ENCODE peak calls at places on chromosomes 16 and 17, in nine cellular contexts. S is GM04504; E is CD4-positive, CD25-positive, alpha-beta regulatory T cell; F is IMR-90; J is H7; H is amniotic stem cell; G is SW 1271; Q is stimulated activated CD8-positive, alpha-beta memory T cell treated with anti-CD3 and anti-CD28 coated beads, Interleukin-2, amount 100 ng/mL, for 1 hour; B is activated CD8-positive, alpha-beta memory T cell treated with anti-CD3 and anti-CD28 coated beads, Interleukin-2, amount 50 U/mL, for 48 hours. L is an unnamed sample.

GRCh38 chr17:74773871-74774286 is 2.3 kb downstream of the NAT9 start:
- DNase-seq in S (no peak), J (no peak), B (no peak), G (no peak), H (no peak), Q (no peak), F (peak; percentile 55), E (no peak), L (no peak)

GRCh38 chr16:88194397-88195020 is 188.2 kb upstream of the ZNF469 start:
- DNase-seq in H (no peak), Q (no peak), E (no peak), J (peak; percentile 56), S (no peak), F (peak; percentile 22), B (no peak), G (no peak), L (peak; percentile 2)

GRCh38 chr17:78862073-78863023 is 21.7 kb upstream of the USP36 start:
- DNase-seq in F (peak; percentile 98), S (peak; percentile 97), H (peak; percentile 93), E (no peak), Q (no peak), B (no peak), G (peak; percentile 91), J (no peak), L (no peak)

GRCh38 chr17:340074-340473 is 12.5 kb downstream of the RPH3AL start:
- DNase-seq in H (no peak), J (peak; percentile 50), F (no peak), B (no peak), E (no peak), Q (no peak), S (no peak), G (no peak), L (no peak)

GRCh38 chr16:57619606-57620315 is 8.7 kb upstream of the ADGRG1 start:
- DNase-seq in S (no peak), E (no peak), G (no peak), B (no peak), H (no peak), J (peak; percentile 79), Q (no peak), F (no peak), L (no peak)

GRCh38 chr17:63700528-63701441 is 860 bp upstream of the LIMD2 start:
- DNase-seq in Q (no peak), H (no peak), G (no peak), E (peak; percentile 81), F (peak; percentile 29), B (peak; percentile 79), J (peak; percentile 94), S (no peak), L (peak; percentile 35)

GRCh38 chr17:42459256-42459982 is 741 bp downstream of the ATP6V0A1 start:
- DNase-seq in G (peak; percentile 61), F (peak; percentile 69), B (peak; percentile 65), Q (no peak), E (peak; percentile 53), S (no peak), J (peak; percentile 74), H (no peak), L (peak; percentile 56)

GRCh38 chr16:22117666-22118065 is 25.3 kb downstream of the VWA3A start:
- DNase-seq in Q (no peak), B (no peak), F (no peak), J (no peak), E (no peak), G (no peak), S (no peak), H (no peak), L (no peak)

GRCh38 chr17:80942360-80943345 is 49.0 kb upstream of the CHMP6 start:
- DNase-seq in F (peak; percentile 82), E (no peak), S (peak; percentile 82), G (no peak), H (no peak), J (no peak), Q (no peak), B (no peak), L (peak; percentile 45)

GRCh38 chr17:80195671-80196529 is 24.2 kb downstream of the SGSH start:
- DNase-seq in S (no peak), Q (peak; percentile 48), E (peak; percentile 49), J (peak; percentile 89), G (peak; percentile 6), H (no peak), B (peak; percentile 86), F (no peak), L (no peak)

GRCh38 chr17:73902416-73903181 is 258.4 kb upstream of the SDK2 start:
- DNase-seq in G (no peak), H (no peak), B (no peak), E (no peak), F (no peak), S (no peak), J (peak; percentile 77), Q (no peak), L (no peak)

GRCh38 chr16:82011199-82011641 is at the start of gene SDR42E1:
- DNase-seq in H (no peak), F (no peak), S (no peak), E (peak; percentile 82), J (no peak), B (peak; percentile 78), G (no peak), Q (peak; percentile 44), L (no peak)

GRCh38 chr17:50128441-50129302 is 1.3 kb downstream of the SAMD14 start:
- DNase-seq in S (no peak), G (no peak), B (no peak), H (no peak), F (peak; percentile 18), Q (no peak), E (no peak), J (peak; percentile 83), L (no peak)

GRCh38 chr17:42846594-42847280 is 2.4 kb downstream of the AOC2 start:
- DNase-seq in G (no peak), F (peak; percentile 29), E (no peak), S (no peak), B (no peak), Q (no peak), J (no peak), H (no peak), L (no peak)

GRCh38 chr16:77816293-77816692 is 27.9 kb downstream of the VAT1L start:
- DNase-seq in G (no peak), S (no peak), J (no peak), H (no peak), F (peak; percentile 81), Q (no peak), B (no peak), E (no peak), L (no peak)

GRCh38 chr17:39151680-39152058 is 232 bp upstream of the PLXDC1 start:
- DNase-seq in B (peak; percentile 66), F (no peak), G (no peak), Q (no peak), H (no peak), E (no peak), J (no peak), S (no peak), L (no peak)

GRCh38 chr17:63116967-63117366 is 150.9 kb downstream of the TANC2 start:
- DNase-seq in Q (no peak), S (no peak), J (peak; percentile 10), F (peak; percentile 77), B (no peak), H (no peak), G (no peak), E (no peak), L (no peak)

GRCh38 chr17:47841488-47842308 is 625 bp upstream of the SCRN2 start:
- DNase-seq in J (no peak), G (no peak), F (no peak), H (no peak), B (no peak), Q (no peak), S (no peak), E (peak; percentile 45), L (no peak)

GRCh38 chr16:66459878-66460277 is 32.8 kb downstream of the BEAN1 start:
- DNase-seq in G (no peak), J (peak; percentile 89), H (no peak), F (no peak), S (no peak), E (no peak), Q (no peak), B (no peak), L (no peak)

GRCh38 chr16:64339052-64339770 is 782.7 kb downstream of the CDH11 start:
- DNase-seq in S (peak; percentile 86), J (no peak), B (no peak), G (no peak), Q (no peak), E (no peak), H (no peak), F (peak; percentile 79), L (no peak)

GRCh38 chr17:68205251-68205807 is 42.5 kb upstream of the AMZ2 start:
- DNase-seq in S (peak; percentile 64), J (peak; percentile 93), F (peak; percentile 82), E (peak; percentile 94), G (peak; percentile 85), H (peak; percentile 80), B (peak; percentile 96), Q (peak; percentile 88), L (peak; percentile 86)

GRCh38 chr17:56148333-56148732 is 4.9 kb upstream of the ANKFN1 start:
- DNase-seq in J (no peak), E (no peak), H (no peak), F (no peak), G (no peak), B (no peak), Q (no peak), S (no peak), L (no peak)

GRCh38 chr17:44074231-44074910 is 3.8 kb downstream of the G6PC3 start:
- DNase-seq in E (no peak), F (peak; percentile 39), Q (no peak), J (no peak), H (no peak), S (no peak), G (no peak), B (no peak), L (no peak)

GRCh38 chr16:87459027-87459426 is 33.8 kb downstream of the ZCCHC14 start:
- DNase-seq in B (no peak), Q (no peak), H (no peak), G (no peak), S (no peak), F (no peak), E (no peak), J (no peak), L (no peak)

GRCh38 chr16:31181102-31181830 is 1.3 kb downstream of the FUS start:
- DNase-seq in H (no peak), B (peak; percentile 69), S (no peak), G (peak; percentile 53), F (peak; percentile 44), Q (no peak), E (peak; percentile 50), J (no peak), L (no peak)

GRCh38 chr17:38579934-38580333 is 25.8 kb downstream of the SRCIN1 start:
- DNase-seq in H (no peak), F (peak; percentile 13), J (peak; percentile 93), G (no peak), E (no peak), Q (no peak), S (no peak), B (peak; percentile 68), L (peak; percentile 53)

GRCh38 chr16:84844049-84844350 is 24.2 kb downstream of the CRISPLD2 start:
- DNase-seq in Q (no peak), F (no peak), B (no peak), S (no peak), G (no peak), E (no peak), J (peak; percentile 59), H (no peak), L (no peak)

GRCh38 chr17:57636985-57637667 is 108.0 kb downstream of the CCDC182 start:
- DNase-seq in S (no peak), F (peak; percentile 70), Q (no peak), B (no peak), E (no peak), H (no peak), J (no peak), G (no peak), L (no peak)

GRCh38 chr17:42227849-42228696 is 33.8 kb upstream of the GHDC start:
- DNase-seq in J (no peak), E (no peak), B (no peak), S (no peak), F (peak; percentile 58), Q (no peak), H (no peak), G (no peak), L (no peak)

GRCh38 chr17:55664287-55664686 is 58.4 kb downstream of the TMEM100 start:
- DNase-seq in Q (no peak), J (no peak), G (no peak), B (no peak), S (no peak), E (no peak), F (no peak), H (no peak), L (no peak)

GRCh38 chr17:64520359-64520758 is 13.6 kb downstream of the CEP95 start:
- DNase-seq in B (no peak), Q (no peak), S (no peak), H (no peak), G (no peak), F (no peak), J (no peak), E (no peak), L (no peak)

L was measured in hippocampal formation.